ENCODE peak calls at places on chromosome 11, in five cellular contexts. F, Z, B, U and P are unnamed samples.

GRCh38 chr11:119615003-119615878 is 113.8 kb downstream of the NECTIN1 start:
- DNase-seq in F (no peak), U (no peak), Z (no peak), B (no peak), P (no peak)

GRCh38 chr11:127106938-127107337 is 106.4 kb upstream of the KIRREL3 start:
- DNase-seq in U (no peak), B (no peak), F (no peak), Z (no peak), P (no peak)

GRCh38 chr11:2315395-2316168 is 13.8 kb downstream of the TSPAN32 start:
- DNase-seq in Z (peak; percentile 46), B (no peak), U (no peak), F (no peak), P (no peak)

GRCh38 chr11:44470849-44471248 is 94.6 kb upstream of the CD82 start:
- DNase-seq in B (no peak), Z (no peak), U (no peak), F (no peak), P (no peak)

GRCh38 chr11:68021167-68021787 is 9.2 kb upstream of the NDUFS8 start:
- DNase-seq in F (no peak), Z (peak; percentile 71), B (no peak), U (peak; percentile 60), P (no peak)

GRCh38 chr11:12239396-12240298 is 129.3 kb downstream of the MICAL2 start:
- DNase-seq in U (no peak), Z (peak; percentile 74), B (no peak), F (no peak), P (no peak)

GRCh38 chr11:13378316-13378715 is 84.7 kb downstream of the BTBD10 start:
- DNase-seq in F (no peak), B (no peak), Z (no peak), U (no peak), P (no peak)

GRCh38 chr11:83725718-83726117 is 439.6 kb upstream of the CCDC90B start:
- DNase-seq in U (no peak), Z (no peak), B (no peak), F (peak; percentile 23), P (no peak)

GRCh38 chr11:112771847-112772246 is 189.4 kb upstream of the NCAM1 start:
- DNase-seq in F (no peak), U (no peak), B (no peak), Z (no peak), P (no peak)

GRCh38 chr11:121455115-121455514 is 2.3 kb upstream of the SORL1-AS1 start:
- DNase-seq in Z (no peak), U (no peak), F (no peak), B (peak; percentile 54), P (no peak)

GRCh38 chr11:2681408-2682145 is 18.2 kb downstream of the KCNQ1OT1 start:
- DNase-seq in U (no peak), B (peak; percentile 39), F (no peak), Z (no peak), P (no peak)

GRCh38 chr11:130328420-130328819 is 13.7 kb upstream of the ZBTB44 start:
- DNase-seq in B (no peak), Z (no peak), U (no peak), F (no peak), P (no peak)

GRCh38 chr11:32386770-32387377 is 48.5 kb downstream of the WT1 start:
- DNase-seq in B (peak; percentile 48), Z (no peak), F (no peak), U (no peak), P (no peak)

GRCh38 chr11:31812392-31813241 is 1.5 kb upstream of the PAX6 start:
- DNase-seq in U (no peak), Z (no peak), B (peak; percentile 82), F (peak; percentile 58), P (no peak)

GRCh38 chr11:2531987-2532703 is 87.3 kb downstream of the KCNQ1 start:
- DNase-seq in Z (peak; percentile 48), B (no peak), U (peak; percentile 8), F (no peak), P (peak; percentile 91)

GRCh38 chr11:73265278-73265810 is 6.8 kb upstream of the P2RY6 start:
- DNase-seq in B (peak; percentile 26), U (no peak), Z (no peak), F (no peak), P (no peak)

GRCh38 chr11:95660038-95660437 is 129.5 kb downstream of the FAM76B start:
- DNase-seq in Z (no peak), B (no peak), U (no peak), F (no peak), P (no peak)

DNA sequence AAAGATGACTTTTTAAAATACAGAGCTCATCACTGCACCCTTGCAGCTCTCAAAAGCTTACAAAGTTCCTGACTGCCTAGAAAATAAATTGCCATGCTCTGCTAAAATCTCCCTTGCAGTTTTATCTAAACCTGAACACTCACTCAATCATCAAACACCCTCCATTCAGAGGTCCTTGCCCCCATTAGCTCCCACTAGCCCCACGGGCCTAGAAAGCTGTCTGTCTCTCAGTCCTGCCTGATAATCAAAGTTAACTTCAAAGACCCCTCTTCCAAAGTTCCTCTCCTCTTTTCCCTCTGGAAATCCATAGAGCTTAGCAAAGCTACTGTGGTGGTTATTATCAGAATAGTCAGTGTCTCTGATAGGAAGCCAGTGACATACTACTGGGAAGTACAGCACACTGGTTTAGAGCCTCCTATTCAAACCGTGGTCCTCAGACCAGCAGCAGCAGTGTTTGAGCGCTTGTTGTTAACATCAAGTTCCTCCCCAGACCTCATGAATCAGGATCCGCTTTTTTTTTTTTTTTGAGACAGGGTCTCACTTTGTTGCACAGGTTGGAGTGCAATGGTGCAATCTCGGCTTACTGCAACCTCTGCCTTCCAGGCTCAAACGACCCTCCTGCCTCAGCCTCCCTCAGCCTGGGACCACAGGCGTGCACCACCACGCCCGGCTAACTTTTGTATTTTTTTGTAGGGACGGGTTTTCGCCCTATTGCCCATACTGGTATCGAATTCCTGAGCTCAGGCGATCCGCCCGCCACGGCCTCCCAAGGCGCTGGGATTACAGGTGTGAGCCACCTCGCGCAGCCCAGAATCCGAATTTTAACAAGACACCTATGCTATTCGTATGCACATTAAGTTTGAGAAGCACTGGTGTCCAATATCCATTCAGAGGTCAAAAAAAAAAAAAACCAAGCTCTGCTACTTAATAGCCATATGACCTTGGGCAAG is 1.2 kb downstream of the NDUFC2 start:
- DNase-seq in Z (no peak), U (no peak), B (no peak), F (no peak), P (no peak)
- TF ChIP-seq CTCF in Z (no peak), U (no peak), B (no peak), F (no peak), P (no peak)

GRCh38 chr11:59106363-59107336 is at the start of gene FAM111B:
- DNase-seq in F (peak; percentile 83), U (peak; percentile 90), Z (peak; percentile 87), B (peak; percentile 96), P (peak; percentile 92)
- TF ChIP-seq CTCF in F (no peak), U (no peak), Z (no peak), B (no peak), P (peak; percentile 51)

DNA sequence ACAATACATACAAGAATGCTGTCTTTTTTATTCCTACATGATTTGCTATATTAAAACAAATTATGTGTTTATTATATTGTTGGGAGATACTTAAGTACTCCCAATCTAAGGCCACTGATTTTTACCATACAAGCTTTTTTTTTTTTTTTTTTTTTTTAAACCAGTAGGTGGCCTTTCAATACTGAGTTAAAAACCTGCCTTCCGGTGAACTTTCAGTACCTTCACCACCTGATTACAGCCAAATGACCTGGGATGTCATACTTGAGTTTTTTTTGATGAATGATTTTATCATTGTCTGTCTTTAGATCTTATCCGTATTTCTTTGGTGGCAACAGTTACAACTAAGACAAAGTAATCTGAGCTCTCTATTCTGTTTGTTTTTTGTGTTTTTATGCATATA is 94.0 kb upstream of the FOLH1 start:
- DNase-seq in U (no peak), F (no peak), Z (no peak), B (no peak), P (no peak)
- TF ChIP-seq CTCF in U (no peak), F (no peak), Z (no peak), B (no peak), P (no peak)

GRCh38 chr11:65662802-65663633 is at the start of gene RELA:
- DNase-seq in U (peak; percentile 93), Z (peak; percentile 95), B (peak; percentile 99), F (peak; percentile 96), P (peak; percentile 97)
- TF ChIP-seq CTCF in U (no peak), Z (peak; percentile 7), B (no peak), F (no peak), P (no peak)

DNA sequence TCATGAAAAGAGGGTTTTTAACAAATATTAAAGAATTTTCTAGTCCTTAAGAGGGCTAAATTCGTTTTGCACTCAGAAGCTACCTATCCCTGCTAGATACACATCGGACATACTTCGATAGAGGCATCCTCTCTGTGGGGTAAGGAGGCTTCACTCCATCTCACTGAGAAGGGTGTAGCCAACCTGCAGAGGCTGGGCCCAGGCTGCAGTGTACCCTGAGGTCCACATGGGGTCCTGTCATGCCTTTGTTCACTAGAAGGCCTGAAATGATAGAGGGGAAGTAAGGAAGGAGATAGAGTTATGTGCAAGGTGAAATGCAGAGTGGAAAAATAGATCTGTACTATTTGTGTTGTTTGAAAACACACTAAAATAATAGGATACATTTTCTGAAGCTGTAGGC is 45.6 kb downstream of the IGSF9B start:
- DNase-seq in Z (peak; percentile 11), B (no peak), F (peak; percentile 32), U (no peak), P (peak; percentile 28)
- TF ChIP-seq CTCF in Z (no peak), B (no peak), F (peak; percentile 34), U (no peak), P (peak; percentile 28)

DNA sequence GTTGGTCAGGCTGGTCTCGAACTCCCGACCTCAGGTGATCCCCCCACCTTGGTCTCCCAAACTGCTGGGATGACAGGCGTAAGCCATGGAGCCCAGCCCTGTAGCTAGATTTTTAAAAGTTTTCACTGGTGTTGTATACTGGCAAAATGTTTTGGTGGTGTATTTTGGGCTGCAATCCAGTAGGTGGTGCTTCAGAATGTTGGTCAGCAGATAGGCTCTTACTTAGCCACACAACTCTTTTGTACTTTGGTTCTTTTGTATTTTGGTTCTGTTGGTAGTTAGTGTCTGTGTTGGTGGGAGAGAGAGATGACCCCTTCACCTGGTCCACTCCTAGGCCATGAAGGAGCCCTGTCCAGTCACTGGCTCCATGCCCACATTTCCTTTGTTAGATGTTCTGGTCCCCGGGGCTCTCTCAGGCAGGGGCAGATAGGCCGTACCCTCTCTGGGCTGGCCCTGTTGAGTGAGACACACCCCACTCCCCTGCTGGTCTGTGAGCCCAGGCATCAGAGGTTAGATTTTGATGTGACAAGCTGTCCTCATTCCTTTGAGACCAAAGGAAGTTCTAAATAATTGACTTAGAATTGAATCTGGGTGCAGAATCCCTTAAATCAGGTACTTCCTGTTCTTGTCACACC is 123.8 kb downstream of the DDX10 start:
- DNase-seq in B (no peak), F (no peak), Z (no peak), U (no peak), P (no peak)
- TF ChIP-seq CTCF in B (no peak), F (peak; percentile 57), Z (no peak), U (no peak), P (peak; percentile 74)